ENCODE peak calls at places on chromosome 4, in seven cellular contexts. D is astrocyte of the spinal cord; X is T-helper 9 cell; I is stimulated activated CD8-positive, alpha-beta memory T cell treated with anti-CD3 and anti-CD28 coated beads, Interleukin-4, amount 100 ng/mL, for 4 hours; N is activated CD4-positive, alpha-beta T cell treated with anti-CD3 and anti-CD28 coated beads, Interleukin-2, amount 50 U/mL, for 1 hour; V is CD8-positive, alpha-beta memory T cell; F is heart right ventricle. H is an unnamed sample.

GRCh38 chr4:36215627-36216026 is 28.7 kb downstream of the ARAP2 start:
- DNase-seq in N (no peak), X (no peak), F (no peak), D (no peak), V (no peak), I (no peak), H (no peak)

GRCh38 chr4:34893382-34893781 is 1350.9 kb downstream of the ARAP2 start:
- DNase-seq in V (no peak), F (no peak), N (no peak), D (no peak), I (no peak), X (no peak), H (no peak)

GRCh38 chr4:95732061-95732460 is 107.8 kb upstream of the PDHA2 start:
- DNase-seq in X (no peak), I (no peak), N (no peak), D (peak; percentile 55), F (no peak), V (no peak), H (no peak)

GRCh38 chr4:45554423-45554822 is 569.4 kb downstream of the GABRG1 start:
- DNase-seq in V (no peak), I (no peak), D (peak; percentile 27), N (no peak), X (no peak), F (no peak), H (no peak)

GRCh38 chr4:26410385-26411293 is 79.6 kb downstream of the CCKAR start:
- DNase-seq in D (peak; percentile 72), X (peak; percentile 4), V (no peak), I (no peak), F (no peak), N (no peak), H (peak; percentile 16)

GRCh38 chr4:155539746-155540145 is 126.9 kb upstream of the GUCY1A1 start:
- DNase-seq in V (no peak), I (no peak), X (no peak), F (no peak), N (no peak), D (peak; percentile 36), H (no peak)

GRCh38 chr4:119103263-119103662 is 32.4 kb upstream of the MYOZ2 start:
- DNase-seq in I (no peak), X (no peak), N (no peak), V (no peak), D (peak; percentile 97), F (no peak), H (no peak)

GRCh38 chr4:55560096-55560495 is 13.4 kb upstream of the CLOCK start:
- DNase-seq in V (no peak), D (no peak), F (no peak), N (no peak), X (no peak), I (no peak), H (no peak)

GRCh38 chr4:92334716-92335350 is 31.1 kb downstream of the GRID2 start:
- DNase-seq in F (no peak), X (no peak), I (no peak), N (no peak), D (peak; percentile 67), V (no peak), H (no peak)

GRCh38 chr4:140326395-140326993 is 47.0 kb upstream of the SCOC start:
- DNase-seq in V (no peak), F (no peak), N (no peak), X (no peak), I (no peak), D (peak; percentile 63), H (no peak)

GRCh38 chr4:174707277-174707676 is 121.8 kb downstream of the GLRA3 start:
- DNase-seq in I (no peak), F (no peak), X (no peak), D (no peak), N (no peak), V (no peak), H (no peak)

GRCh38 chr4:151540728-151541437 is 131.9 kb downstream of the FHIP1A start:
- DNase-seq in X (no peak), D (peak; percentile 95), I (no peak), F (no peak), V (no peak), N (no peak), H (no peak)

GRCh38 chr4:11079171-11079570 is 349.5 kb downstream of the HS3ST1 start:
- DNase-seq in N (no peak), X (no peak), V (no peak), I (no peak), F (no peak), D (peak; percentile 56), H (no peak)

GRCh38 chr4:184514121-184514988 is 40.0 kb upstream of the IRF2 start:
- DNase-seq in F (peak; percentile 28), V (no peak), N (no peak), D (peak; percentile 86), I (no peak), X (no peak), H (no peak)

GRCh38 chr4:107901213-107901934 is 30.0 kb upstream of the CYP2U1 start:
- DNase-seq in D (no peak), I (no peak), F (no peak), X (no peak), N (no peak), V (no peak), H (no peak)

GRCh38 chr4:133154725-133155124 is 5.6 kb downstream of the PCDH10 start:
- DNase-seq in V (no peak), F (no peak), D (peak; percentile 72), X (no peak), N (no peak), I (no peak), H (no peak)

H was measured in central memory CD8-positive, alpha-beta T cell.